ENCODE peak calls at places on chromosomes 11 and 22, in nine cellular contexts. E is Peyer's patch; M is psoas muscle; J is CD4-positive, alpha-beta T cell; C is lower lobe of right lung; I is A549; D is ovary; T is upper lobe of right lung; Z is colonic mucosa. F is an unnamed sample.

GRCh38 chr11:77654770-77655434 is 17.3 kb upstream of the CLNS1A start:
- DNase-seq in E (no peak), M (no peak), J (no peak), C (no peak), I (no peak), D (no peak), T (no peak), Z (no peak), F (no peak)

GRCh38 chr11:135027461-135027860 is 615.4 kb upstream of the B3GAT1 start:
- DNase-seq in E (no peak), M (no peak), J (no peak), C (no peak), I (no peak), D (no peak), T (no peak), Z (no peak), F (no peak)

GRCh38 chr11:118144869-118145268 is 7.8 kb downstream of the SCN4B start:
- DNase-seq in E (no peak), M (no peak), J (no peak), C (no peak), I (no peak), D (no peak), T (peak; percentile 56), Z (no peak), F (no peak)

GRCh38 chr22:37126383-37126782 is 16.9 kb upstream of the TMPRSS6 start:
- DNase-seq in E (no peak), M (no peak), J (no peak), C (no peak), I (no peak), D (no peak), T (no peak), Z (no peak), F (no peak)

GRCh38 chr11:46557684-46558151 is 36.1 kb downstream of the AMBRA1 start:
- DNase-seq in E (no peak), M (no peak), J (no peak), C (no peak), I (no peak), D (no peak), T (no peak), Z (no peak), F (no peak)

GRCh38 chr11:31150011-31150410 is 219.5 kb downstream of the DCDC1 start:
- DNase-seq in E (no peak), M (no peak), J (no peak), C (no peak), I (no peak), D (no peak), T (no peak), Z (no peak), F (no peak)

GRCh38 chr11:79249341-79249993 is 191.4 kb downstream of the TENM4 start:
- DNase-seq in E (no peak), M (no peak), J (no peak), C (no peak), I (no peak), D (no peak), T (no peak), Z (no peak), F (no peak)

GRCh38 chr11:57818812-57819211 is 57.2 kb downstream of the CTNND1 start:
- DNase-seq in E (no peak), M (no peak), J (no peak), C (no peak), I (no peak), D (no peak), T (no peak), Z (no peak), F (no peak)

GRCh38 chr11:76624515-76625379 is 45.8 kb downstream of the LRRC32 start:
- DNase-seq in E (peak; percentile 37), M (no peak), J (no peak), C (no peak), I (no peak), D (peak; percentile 3), T (no peak), Z (peak; percentile 17), F (no peak)

GRCh38 chr11:73625690-73626318 is 20.6 kb upstream of the PLEKHB1 start:
- DNase-seq in E (peak; percentile 71), M (peak; percentile 77), J (peak; percentile 64), C (peak; percentile 71), I (peak; percentile 97), D (peak; percentile 56), T (peak; percentile 70), Z (peak; percentile 79), F (no peak)

GRCh38 chr11:73623651-73624050 is 22.7 kb upstream of the PLEKHB1 start:
- DNase-seq in E (no peak), M (no peak), J (no peak), C (no peak), I (no peak), D (no peak), T (no peak), Z (no peak), F (no peak)

DNA sequence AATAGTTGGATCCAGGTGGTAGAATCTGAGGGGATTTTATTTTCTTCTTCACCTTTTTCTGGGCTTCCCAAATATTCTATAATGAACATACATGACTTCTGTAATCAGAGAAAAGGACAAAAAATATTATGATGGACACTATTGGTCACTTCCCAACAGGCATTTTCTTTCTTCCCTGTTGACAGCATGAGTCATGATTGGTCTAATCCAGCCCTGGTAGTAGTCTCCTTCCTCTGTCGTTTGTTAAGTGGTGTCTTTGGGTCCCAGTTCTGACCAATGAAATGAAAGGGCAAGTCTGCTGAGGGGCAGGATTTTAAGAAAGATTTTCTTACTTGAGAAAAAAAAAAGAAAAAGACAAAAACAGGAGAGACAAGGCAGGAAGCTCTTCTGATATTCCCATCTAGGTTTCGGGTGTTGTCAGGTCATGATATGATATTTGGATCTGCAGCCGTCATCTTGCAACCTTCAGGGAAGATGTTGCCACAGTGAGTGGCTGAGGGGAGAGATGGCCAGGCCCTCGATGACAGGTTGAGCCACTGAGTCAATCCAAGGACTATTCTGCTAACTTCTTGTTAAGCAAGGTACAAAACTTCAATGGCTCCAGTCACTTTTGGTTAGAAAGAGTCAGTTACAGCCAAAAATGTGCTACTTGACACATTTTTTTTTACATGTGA is 23.3 kb upstream of the PLEKHB1 start:
- DNase-seq in E (no peak), M (no peak), J (no peak), C (no peak), I (no peak), D (no peak), T (no peak), Z (no peak), F (no peak)
- H3K27ac ChIP-seq in E (no peak overlapping the region), M (peak overlapping the region; percentile 31), J (no peak overlapping the region), C (peak overlapping the region; percentile 56), I (no peak overlapping the region), D (no peak overlapping the region), T (peak overlapping the region; percentile 0), Z (no peak overlapping the region), F (no peak overlapping the region)

GRCh38 chr22:24435861-24436351 is 8.5 kb downstream of the ADORA2A start:
- DNase-seq in E (peak; percentile 39), M (peak; percentile 70), J (no peak), C (no peak), I (no peak), D (no peak), T (peak; percentile 50), Z (no peak), F (no peak)

GRCh38 chr22:24436553-24436952 is 9.2 kb downstream of the ADORA2A start:
- DNase-seq in E (peak; percentile 32), M (no peak), J (no peak), C (no peak), I (no peak), D (no peak), T (peak; percentile 53), Z (no peak), F (no peak)

GRCh38 chr22:24434472-24435322 is 7.3 kb downstream of the ADORA2A start:
- DNase-seq in E (peak; percentile 48), M (peak; percentile 69), J (peak; percentile 46), C (no peak), I (no peak), D (no peak), T (peak; percentile 59), Z (no peak), F (no peak)

GRCh38 chr22:24433868-24434471 is 6.6 kb downstream of the ADORA2A start:
- DNase-seq in E (peak; percentile 34), M (peak; percentile 67), J (no peak), C (no peak), I (no peak), D (no peak), T (peak; percentile 55), Z (no peak), F (no peak)

GRCh38 chr22:24435323-24435645 is 7.9 kb downstream of the ADORA2A start:
- DNase-seq in E (no peak), M (no peak), J (no peak), C (no peak), I (no peak), D (no peak), T (no peak), Z (no peak), F (no peak)
- H3K27ac ChIP-seq in E (peak overlapping the region; percentile 89), M (peak overlapping the region; percentile 60), J (peak overlapping the region; percentile 98), C (peak overlapping the region; percentile 65), I (no peak overlapping the region), D (no peak overlapping the region), T (peak overlapping the region; percentile 63), Z (peak overlapping the region; percentile 42), F (no peak overlapping the region)

GRCh38 chr11:126150256-126150655 is 61.2 kb downstream of the RPUSD4 start:
- DNase-seq in E (no peak), M (no peak), J (no peak), C (no peak), I (no peak), D (no peak), T (no peak), Z (no peak), F (no peak)

GRCh38 chr11:126153999-126154398 is 57.5 kb downstream of the RPUSD4 start:
- DNase-seq in E (peak; percentile 71), M (no peak), J (no peak), C (no peak), I (no peak), D (no peak), T (no peak), Z (no peak), F (no peak)

GRCh38 chr11:126153006-126153405 is 58.4 kb downstream of the RPUSD4 start:
- DNase-seq in E (no peak), M (no peak), J (no peak), C (no peak), I (no peak), D (no peak), T (no peak), Z (no peak), F (no peak)

GRCh38 chr11:126152152-126152551 is 59.3 kb downstream of the RPUSD4 start:
- DNase-seq in E (no peak), M (no peak), J (no peak), C (no peak), I (no peak), D (no peak), T (no peak), Z (no peak), F (no peak)

DNA sequence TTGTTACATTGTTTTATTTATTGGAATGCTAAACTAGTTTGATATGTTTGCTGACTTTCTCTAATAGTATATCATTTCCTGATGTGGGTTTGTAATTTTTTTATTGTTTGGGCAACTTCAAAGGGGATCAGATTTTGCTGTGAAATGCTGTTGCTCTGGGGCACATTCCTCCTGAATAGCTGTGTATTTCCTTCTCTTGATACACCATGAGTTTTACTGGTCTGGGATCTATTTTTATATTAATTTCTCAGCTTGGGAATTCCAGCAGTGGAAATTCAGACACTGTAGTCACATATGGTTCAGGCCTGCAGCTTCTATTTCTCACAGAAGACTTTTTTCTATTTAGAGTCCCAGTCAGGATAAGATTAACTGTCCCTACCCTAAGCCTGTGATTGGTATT is 58.9 kb downstream of the RPUSD4 start:
- DNase-seq in E (no peak), M (no peak), J (no peak), C (no peak), I (no peak), D (no peak), T (no peak), Z (no peak), F (no peak)
- H3K27ac ChIP-seq in E (no peak overlapping the region), M (no peak overlapping the region), J (no peak overlapping the region), C (no peak overlapping the region), I (no peak overlapping the region), D (no peak overlapping the region), T (no peak overlapping the region), Z (no peak overlapping the region), F (no peak overlapping the region)

GRCh38 chr22:24541681-24542515 is 13.0 kb downstream of the GUCD1 start:
- DNase-seq in E (no peak), M (no peak), J (no peak), C (no peak), I (no peak), D (no peak), T (no peak), Z (no peak), F (no peak)
- H3K27ac ChIP-seq in E (no peak overlapping the region), M (peak overlapping the region; percentile 83), J (no peak overlapping the region), C (peak overlapping the region; percentile 46), I (no peak overlapping the region), D (peak overlapping the region; percentile 38), T (peak overlapping the region; percentile 30), Z (no peak overlapping the region), F (no peak overlapping the region)